ENCODE peak calls at places on chromosomes 6 and 20, in four cellular contexts. W, U, H and T are unnamed samples.

GRCh38 chr6:170063851-170064617 is 226.8 kb downstream of the DLL1 start:
- DNase-seq in W (no peak), H (no peak), U (peak; percentile 3), T (no peak)

GRCh38 chr20:4876301-4876700 is 125.0 kb downstream of the SLC23A2 start:
- DNase-seq in W (no peak), U (no peak), H (no peak), T (no peak)

GRCh38 chr20:43959920-43960227 is 45.2 kb downstream of the TOX2 start:
- DNase-seq in W (no peak), U (no peak), H (no peak), T (no peak)

GRCh38 chr20:5181955-5182354 is 55.1 kb downstream of the CDS2 start:
- DNase-seq in W (no peak), U (no peak), H (no peak), T (no peak)

GRCh38 chr6:161833099-161833860 is 559.4 kb upstream of the AGPAT4 start:
- DNase-seq in W (no peak), U (no peak), H (no peak), T (no peak)

GRCh38 chr20:57450419-57450818 is 59.2 kb downstream of the RBM38 start:
- DNase-seq in H (no peak), U (no peak), W (no peak), T (no peak)

GRCh38 chr6:29769336-29769735 is 46.1 kb downstream of the HLA-F start:
- DNase-seq in W (no peak), H (no peak), U (no peak), T (no peak)

GRCh38 chr20:59006864-59007757 is at the start of gene CTSZ:
- DNase-seq in H (no peak), W (no peak), U (peak; percentile 63), T (no peak)

DNA sequence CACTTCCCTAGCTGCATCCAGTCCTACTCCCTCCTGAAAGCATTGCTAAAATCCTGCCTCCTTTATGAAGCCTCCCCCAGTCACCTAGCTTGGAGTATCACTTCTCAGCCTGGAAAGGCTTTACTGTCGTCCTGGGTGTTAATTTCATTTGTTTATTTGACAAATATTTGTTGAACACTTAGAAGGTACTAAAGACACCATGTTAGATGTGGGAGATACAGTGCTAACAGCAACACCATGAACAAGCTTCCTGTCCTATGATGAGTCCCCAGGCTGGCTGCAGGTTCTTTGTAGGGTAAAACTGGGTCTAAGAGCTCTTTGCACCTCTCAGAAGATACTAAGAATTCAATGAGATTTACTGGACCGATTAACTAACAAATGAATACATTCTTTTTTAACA is 109.2 kb upstream of the TMEM170B start:
- DNase-seq in U (no peak), H (no peak), W (no peak), T (no peak)
- H3K4me1 ChIP-seq in U (no peaks in the 10 kb centered on the region), H (peaks cover 22% of the 10 kb centered on the region), W (no peaks in the 10 kb centered on the region), T (peaks cover 38% of the 10 kb centered on the region)

GRCh38 chr6:107439418-107439817 is 19.9 kb downstream of the PDSS2 start:
- DNase-seq in U (no peak), W (no peak), H (no peak), T (no peak)

GRCh38 chr6:107436881-107437280 is 22.5 kb downstream of the PDSS2 start:
- DNase-seq in U (no peak), W (no peak), H (no peak), T (no peak)

GRCh38 chr6:107440935-107441334 is 18.4 kb downstream of the PDSS2 start:
- DNase-seq in W (no peak), H (no peak), U (no peak), T (no peak)

GRCh38 chr6:107434812-107435211 is 24.6 kb downstream of the PDSS2 start:
- DNase-seq in W (no peak), H (no peak), U (no peak), T (no peak)

DNA sequence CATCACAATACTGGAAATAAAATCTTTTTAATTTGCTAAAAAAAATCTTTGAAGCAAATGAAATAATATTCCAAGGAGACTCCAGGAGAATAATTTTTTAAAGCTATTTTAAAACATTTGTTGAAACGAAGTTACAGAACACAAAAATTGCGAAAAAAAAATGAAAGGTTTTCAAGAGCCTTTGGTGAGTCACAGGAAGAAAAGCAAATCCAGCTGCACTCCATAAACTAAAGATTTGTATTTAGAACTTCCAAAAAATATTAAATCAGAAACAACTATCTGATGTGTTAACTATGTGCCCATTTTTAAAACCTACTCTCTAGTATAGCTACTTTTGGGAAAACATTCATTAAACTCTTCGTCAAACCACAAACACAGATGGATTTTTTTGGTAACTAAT is 23.6 kb downstream of the PDSS2 start:
- DNase-seq in U (no peak), H (no peak), W (no peak), T (no peak)
- H3K4me3 ChIP-seq in U (no peak overlapping the region), H (no peak overlapping the region), W (no peak overlapping the region), T (no peak overlapping the region)

GRCh38 chr6:133230022-133230421 is 11.1 kb upstream of the EYA4 start:
- DNase-seq in W (no peak), H (no peak), U (no peak), T (no peak)
- H3K4me1 ChIP-seq in W (no peaks in the 10 kb centered on the region), H (no peaks in the 10 kb centered on the region), U (no peaks in the 10 kb centered on the region), T (no peaks in the 10 kb centered on the region)

GRCh38 chr20:63267681-63268080 is 4.9 kb upstream of the ARFGAP1 start:
- DNase-seq in U (no peak), W (no peak), H (no peak), T (no peak)

GRCh38 chr20:63269724-63270123 is 2.9 kb upstream of the ARFGAP1 start:
- DNase-seq in U (no peak), W (no peak), H (no peak), T (no peak)

GRCh38 chr20:63268256-63268655 is 4.4 kb upstream of the ARFGAP1 start:
- DNase-seq in U (no peak), H (no peak), W (no peak), T (no peak)

GRCh38 chr20:63270606-63271325 is 1.8 kb upstream of the ARFGAP1 start:
- DNase-seq in U (no peak), H (no peak), W (no peak), T (no peak)

DNA sequence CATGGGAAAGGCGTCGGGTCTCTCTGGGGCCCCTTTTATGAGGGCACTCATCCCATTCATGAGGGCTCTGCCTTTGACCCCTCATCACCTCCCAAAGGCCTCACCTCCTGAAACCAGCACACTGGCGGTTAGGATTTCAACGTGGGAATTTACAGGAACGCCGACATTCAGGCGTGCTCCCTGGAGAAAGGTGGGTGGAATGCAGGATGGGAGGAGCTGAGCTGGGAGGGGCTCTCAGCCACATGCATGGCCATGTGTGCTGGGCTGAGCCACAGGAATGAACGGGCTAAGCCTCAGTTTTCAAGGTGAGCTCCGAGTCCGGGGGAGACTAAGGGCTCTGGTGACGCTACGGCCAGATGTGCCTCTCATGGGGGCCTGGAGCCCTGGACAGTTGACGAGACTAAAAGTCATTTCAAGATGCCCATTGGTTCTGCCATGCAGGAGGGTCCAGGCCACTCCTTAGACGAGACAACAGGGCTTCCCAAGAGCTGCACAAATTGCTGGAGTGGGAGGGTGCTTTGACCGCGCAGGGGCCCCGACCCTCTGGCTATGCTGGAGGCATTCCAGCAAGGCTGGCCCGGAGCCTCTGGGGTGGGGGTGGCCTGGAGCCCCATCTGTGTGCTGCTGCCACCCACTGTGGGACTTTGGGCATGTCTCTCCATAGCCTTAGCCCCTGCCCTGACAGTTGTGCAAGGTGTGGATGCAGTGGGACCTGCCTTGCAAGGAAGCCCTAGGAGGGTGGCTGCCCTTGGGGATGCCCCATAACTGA is 3.8 kb upstream of the ARFGAP1 start:
- DNase-seq in W (no peak), U (no peak), H (no peak), T (no peak)
- H3K4me3 ChIP-seq in W (no peak overlapping the region), U (no peak overlapping the region), H (no peak overlapping the region), T (no peak overlapping the region)

DNA sequence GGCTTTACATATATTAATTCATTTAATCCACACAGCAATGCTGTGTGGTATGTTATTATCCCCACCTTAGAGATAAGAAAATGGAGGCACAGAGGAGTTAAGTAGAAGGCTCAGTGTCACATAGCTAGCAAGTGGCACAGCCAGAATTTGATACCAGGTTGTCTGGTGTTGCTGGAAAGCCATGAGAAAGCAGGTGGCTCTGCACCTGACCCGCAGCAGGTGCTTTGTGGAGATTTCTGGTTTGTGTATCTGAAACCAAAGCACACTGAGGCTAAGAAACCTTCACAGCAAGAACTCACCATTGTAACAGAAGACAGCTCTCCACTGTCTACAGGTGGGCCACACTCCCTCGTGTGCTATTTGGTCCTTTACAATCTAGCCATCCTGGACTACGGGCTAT is 7.5 kb downstream of the ELMO2 start:
- DNase-seq in H (no peak), W (no peak), U (no peak), T (no peak)
- H3K4me1 ChIP-seq in H (peaks cover 26% of the 10 kb centered on the region), W (peaks cover 5% of the 10 kb centered on the region), U (peaks cover 72% of the 10 kb centered on the region), T (peaks cover 50% of the 10 kb centered on the region)

GRCh38 chr6:144284753-144285547 is at the start of gene UTRN:
- DNase-seq in H (peak; percentile 20), U (peak; percentile 78), W (peak; percentile 75), T (peak; percentile 18)

GRCh38 chr6:144284474-144284752 is 722 bp upstream of the UTRN start:
- DNase-seq in H (no peak), W (no peak), U (no peak), T (no peak)

GRCh38 chr6:144286503-144287393 is 1.6 kb downstream of the UTRN start:
- DNase-seq in W (peak; percentile 15), H (no peak), U (peak; percentile 90), T (peak; percentile 21)

GRCh38 chr6:144285548-144285797 is 338 bp downstream of the UTRN start:
- DNase-seq in H (no peak), U (no peak), W (no peak), T (no peak)

DNA sequence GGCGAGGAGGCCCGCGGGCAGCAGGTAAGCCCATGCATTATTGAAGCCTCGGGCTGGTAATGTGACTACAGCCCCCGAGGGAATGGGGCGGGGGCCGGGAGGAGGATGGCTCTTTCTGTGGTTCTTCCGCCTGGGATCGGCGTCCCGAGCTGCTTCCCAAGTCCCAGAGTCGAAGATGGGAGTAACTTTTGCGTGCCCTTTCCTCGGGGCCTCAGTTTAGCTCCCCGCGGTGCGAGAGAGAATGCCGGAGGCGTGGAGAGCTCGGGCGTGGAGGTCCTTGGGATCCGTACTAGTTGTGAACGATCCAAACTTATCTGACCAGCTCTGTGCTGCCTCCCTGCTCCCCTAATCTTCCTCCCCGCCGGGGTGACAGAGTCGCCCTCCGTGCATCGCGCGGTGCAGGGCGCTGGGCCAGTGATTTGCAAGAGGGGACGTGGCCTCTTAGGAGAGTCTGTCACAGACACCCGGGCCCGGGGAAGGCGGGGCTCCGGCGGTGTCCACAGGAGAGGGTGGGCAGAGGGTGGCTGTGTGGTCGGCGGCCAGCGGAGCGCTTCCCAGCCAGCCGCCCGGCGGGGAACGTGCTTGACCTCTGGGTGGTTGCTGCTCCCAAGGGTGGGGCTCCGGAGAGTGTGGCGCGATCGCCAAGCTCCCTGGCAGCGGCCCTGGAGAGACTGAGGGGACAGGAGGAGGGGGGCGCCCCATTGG is 815 bp downstream of the UTRN start:
- DNase-seq in H (peak; percentile 37), U (peak; percentile 79), W (peak; percentile 51), T (peak; percentile 36)
- H3K4me3 ChIP-seq in H (peak overlapping the region; percentile 98), U (peak overlapping the region; percentile 33), W (peak overlapping the region; percentile 93), T (peak overlapping the region; percentile 83)

DNA sequence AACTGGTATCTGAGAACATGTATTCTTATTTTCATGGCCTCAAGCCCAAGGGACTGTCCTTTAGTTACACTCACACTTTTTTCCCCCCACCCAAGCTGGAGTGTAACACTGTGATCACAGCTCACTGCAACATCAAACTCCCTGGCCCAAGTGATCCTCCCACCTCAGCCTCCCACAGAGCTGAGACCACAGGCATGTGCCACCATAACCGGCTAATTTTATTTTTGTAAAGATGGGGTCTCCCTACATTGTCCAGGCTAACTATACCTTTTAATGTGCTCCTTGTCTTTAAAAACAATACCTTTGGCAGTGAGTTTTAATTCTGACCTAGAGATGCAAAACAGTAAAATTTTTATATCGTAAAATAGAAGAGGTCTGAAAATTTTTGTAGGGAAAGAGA is 48.2 kb upstream of the FAM83C start:
- DNase-seq in W (no peak), H (no peak), U (no peak), T (no peak)
- H3K4me1 ChIP-seq in W (no peaks in the 10 kb centered on the region), H (no peaks in the 10 kb centered on the region), U (peaks cover 5% of the 10 kb centered on the region), T (peaks cover 25% of the 10 kb centered on the region)

GRCh38 chr6:112909781-112910180 is 562.7 kb downstream of the RFPL4B start:
- DNase-seq in U (no peak), H (no peak), W (no peak), T (no peak)
- H3K4me3 ChIP-seq in U (no peak overlapping the region), H (no peak overlapping the region), W (no peak overlapping the region), T (no peak overlapping the region)

GRCh38 chr20:48624315-48625020 is 203.3 kb downstream of the PREX1 start:
- DNase-seq in H (no peak), W (no peak), U (no peak), T (no peak)
- H3K4me1 ChIP-seq in H (peaks cover 5% of the 10 kb centered on the region), W (peaks cover 22% of the 10 kb centered on the region), U (peaks cover 12% of the 10 kb centered on the region), T (peaks cover 19% of the 10 kb centered on the region)